ENCODE peak calls at places on chromosome 14, in ten cellular contexts. T is left cardiac atrium; N is SK-N-MC; R is activated CD4-positive, alpha-beta T cell treated with anti-CD3 and anti-CD28 coated beads for 4 hours; C is HT1080; H is mesothelial cell of epicardium; L is Caco-2; E is PC-9; A is activated T-helper 9 cell treated with anti-CD3 and anti-CD28 coated beads, Interleukin-2, amount 50 U/mL, for 16 hours; B is activated T-cell treated with anti-CD3 and anti-CD28 coated beads for 24 hours. Z is an unnamed sample.

GRCh38 chr14:29215853-29216252 is 449.3 kb downstream of the FOXG1 start:
- DNase-seq in E (no peak), T (no peak), R (no peak), B (no peak), A (no peak), N (no peak), H (no peak), C (no peak), L (no peak), Z (no peak)

GRCh38 chr14:92497391-92497790 is 16.2 kb upstream of the RIN3 start:
- DNase-seq in T (no peak), C (no peak), A (no peak), B (no peak), L (no peak), N (no peak), R (no peak), H (no peak), E (no peak), Z (no peak)

GRCh38 chr14:91372680-91373495 is 44.7 kb downstream of the CCDC88C start:
- DNase-seq in H (no peak), E (no peak), L (no peak), C (peak; percentile 24), N (no peak), R (no peak), B (no peak), T (no peak), A (no peak), Z (peak; percentile 90)

GRCh38 chr14:104887623-104888488 is 22.8 kb downstream of the CEP170B start:
- DNase-seq in B (no peak), C (no peak), H (no peak), T (no peak), E (no peak), R (no peak), N (no peak), A (no peak), L (peak; percentile 0), Z (no peak)

GRCh38 chr14:100640481-100641273 is 53.5 kb upstream of the BEGAIN start:
- DNase-seq in R (peak; percentile 60), N (no peak), B (peak; percentile 60), E (no peak), C (peak; percentile 78), L (no peak), A (peak; percentile 45), T (no peak), H (no peak), Z (peak; percentile 73)

GRCh38 chr14:77574446-77575125 is 41.9 kb downstream of the SPTLC2 start:
- DNase-seq in N (no peak), C (peak; percentile 8), R (no peak), B (no peak), A (no peak), E (no peak), L (no peak), T (no peak), H (no peak), Z (no peak)

GRCh38 chr14:70114621-70115156 is 74.1 kb downstream of the SLC8A3 start:
- DNase-seq in T (no peak), C (no peak), A (no peak), B (no peak), H (no peak), E (no peak), R (no peak), L (no peak), N (no peak), Z (no peak)

GRCh38 chr14:96039633-96040311 is 610 bp downstream of the C14orf132 start:
- DNase-seq in L (no peak), B (no peak), H (no peak), C (peak; percentile 25), E (no peak), T (peak; percentile 45), R (peak; percentile 3), A (no peak), N (no peak), Z (no peak)

GRCh38 chr14:77593501-77593911 is 22.9 kb downstream of the SPTLC2 start:
- DNase-seq in L (no peak), A (no peak), C (peak; percentile 70), H (no peak), T (no peak), R (no peak), B (no peak), E (no peak), N (peak; percentile 48), Z (no peak)

GRCh38 chr14:104293231-104293841 is 154.9 kb downstream of the KIF26A start:
- DNase-seq in E (no peak), H (peak; percentile 8), L (no peak), R (no peak), C (no peak), B (no peak), N (no peak), A (no peak), T (peak; percentile 3), Z (no peak)

GRCh38 chr14:22820731-22821130 is 5.5 kb upstream of the SLC7A7 start:
- DNase-seq in H (no peak), N (no peak), E (peak; percentile 54), T (no peak), A (no peak), L (peak; percentile 77), B (no peak), C (no peak), R (no peak), Z (no peak)

GRCh38 chr14:39368261-39368959 is 63.8 kb downstream of the FBXO33 start:
- DNase-seq in E (peak; percentile 31), C (peak; percentile 51), N (peak; percentile 45), B (no peak), A (no peak), T (peak; percentile 37), L (peak; percentile 69), H (peak; percentile 36), R (no peak), Z (peak; percentile 83)

GRCh38 chr14:103847954-103848719 is 762 bp upstream of the PPP1R13B start:
- DNase-seq in C (no peak), B (no peak), T (peak; percentile 53), L (peak; percentile 50), H (no peak), R (no peak), A (no peak), E (peak; percentile 30), N (no peak), Z (no peak)

GRCh38 chr14:31568151-31568550 is 6.9 kb downstream of the NUBPL start:
- DNase-seq in B (no peak), C (no peak), T (no peak), A (no peak), N (no peak), E (no peak), H (no peak), R (no peak), L (no peak), Z (no peak)

GRCh38 chr14:61747342-61747741 is 14.9 kb upstream of the SNAPC1 start:
- DNase-seq in R (no peak), T (no peak), B (no peak), C (no peak), L (no peak), E (no peak), H (no peak), N (no peak), A (no peak), Z (no peak)

GRCh38 chr14:91927216-91927615 is 20.3 kb downstream of the FBLN5 start:
- DNase-seq in T (no peak), E (no peak), N (no peak), H (no peak), B (no peak), A (no peak), R (no peak), L (no peak), C (no peak), Z (no peak)

GRCh38 chr14:25340882-25341281 is 290.9 kb upstream of the STXBP6 start:
- DNase-seq in T (no peak), C (no peak), H (no peak), R (no peak), L (no peak), E (no peak), B (no peak), A (no peak), N (no peak), Z (no peak)

GRCh38 chr14:101706509-101707284 is 54.8 kb upstream of the PPP2R5C start:
- DNase-seq in R (no peak), N (no peak), B (no peak), E (no peak), T (no peak), L (no peak), C (no peak), A (no peak), H (no peak), Z (no peak)